ENCODE peak calls at places on chromosomes 7 and 10, in seven cellular contexts. I is mesothelial cell of epicardium, H is AG04450, Z is neural progenitor cell, E is omental fat pad, Q is keratinocyte, A is psoas muscle. T is an unnamed sample.

GRCh38 chr10:61313460-61313859 is 139.7 kb downstream of the TMEM26 start:
- DNase-seq in Q (no peak), E (no peak), A (no peak), Z (no peak), I (no peak), H (no peak), T (no peak)

GRCh38 chr10:125005312-125006187 is 63.6 kb downstream of the ZRANB1 start:
- DNase-seq in Z (no peak), A (no peak), Q (no peak), I (no peak), E (no peak), H (no peak), T (no peak)

GRCh38 chr10:26478061-26478460 is 39.9 kb downstream of the APBB1IP start:
- DNase-seq in Q (no peak), Z (no peak), I (no peak), A (no peak), H (no peak), E (no peak), T (peak; percentile 30)

GRCh38 chr10:13915710-13916109 is 328.9 kb downstream of the PRPF18 start:
- DNase-seq in E (no peak), A (no peak), H (no peak), I (no peak), Z (peak; percentile 51), Q (no peak), T (no peak)

GRCh38 chr10:65861249-65861648 is 1064.6 kb upstream of the LRRTM3 start:
- DNase-seq in Z (no peak), Q (peak; percentile 4), A (no peak), I (no peak), E (no peak), H (no peak), T (no peak)

GRCh38 chr7:157831901-157832810 is 495.4 kb downstream of the DNAJB6 start:
- DNase-seq in H (no peak), Q (no peak), E (no peak), Z (no peak), I (no peak), A (no peak), T (no peak)

GRCh38 chr10:95559466-95559865 is 1.7 kb downstream of the SORBS1 start:
- DNase-seq in E (no peak), I (no peak), Q (no peak), Z (peak; percentile 78), A (peak; percentile 61), H (no peak), T (no peak)

GRCh38 chr10:75956624-75957023 is 525.2 kb downstream of the LRMDA start:
- DNase-seq in Q (no peak), E (no peak), A (no peak), H (no peak), I (no peak), Z (no peak), T (no peak)

GRCh38 chr7:139118234-139118802 is 8.8 kb upstream of the ZC3HAV1 start:
- DNase-seq in I (no peak), Q (peak; percentile 61), Z (no peak), E (no peak), A (no peak), H (no peak), T (peak; percentile 63)

GRCh38 chr7:139328375-139328774 is 12.8 kb upstream of the FMC1 start:
- DNase-seq in A (no peak), Q (peak; percentile 17), I (no peak), E (no peak), Z (no peak), H (peak; percentile 67), T (no peak)

GRCh38 chr7:75881436-75882095 is 2.7 kb downstream of the RHBDD2 start:
- DNase-seq in Q (no peak), Z (peak; percentile 78), A (no peak), H (no peak), I (no peak), E (no peak), T (no peak)

GRCh38 chr10:110802551-110803238 is 69.0 kb upstream of the PDCD4 start:
- DNase-seq in Z (no peak), E (no peak), A (peak; percentile 66), H (peak; percentile 71), Q (no peak), I (no peak), T (peak; percentile 78)

GRCh38 chr7:92325850-92326249 is 80.1 kb downstream of the ANKIB1 start:
- DNase-seq in Q (no peak), I (no peak), Z (no peak), A (no peak), H (no peak), E (no peak), T (no peak)

GRCh38 chr10:132065491-132066105 is at the start of gene JAKMIP3:
- DNase-seq in I (peak; percentile 66), A (peak; percentile 65), Q (peak; percentile 9), H (peak; percentile 91), E (no peak), Z (peak; percentile 53), T (no peak)

GRCh38 chr10:70324341-70324861 is 40.6 kb upstream of the NPFFR1 start:
- DNase-seq in Z (peak; percentile 40), H (no peak), I (no peak), E (no peak), Q (no peak), A (peak; percentile 71), T (peak; percentile 61)

GRCh38 chr7:13879994-13880686 is 109.3 kb downstream of the ETV1 start:
- DNase-seq in H (no peak), I (no peak), E (no peak), A (no peak), Q (peak; percentile 49), Z (no peak), T (no peak)

GRCh38 chr7:23467731-23468720 is 2.3 kb downstream of the IGF2BP3 start:
- DNase-seq in Q (no peak), H (no peak), A (no peak), E (no peak), I (peak; percentile 50), Z (peak; percentile 78), T (peak; percentile 61)

GRCh38 chr10:117131390-117132327 is 6.4 kb downstream of the VAX1 start:
- DNase-seq in I (no peak), H (no peak), E (no peak), Q (no peak), Z (peak; percentile 65), A (no peak), T (peak; percentile 48)

GRCh38 chr7:105502173-105502572 is 19.9 kb downstream of the PUS7 start:
- DNase-seq in H (no peak), E (no peak), A (no peak), Q (no peak), I (no peak), Z (no peak), T (no peak)

GRCh38 chr7:158246960-158247673 is 340.5 kb downstream of the PTPRN2 start:
- DNase-seq in Q (no peak), H (no peak), I (no peak), E (no peak), Z (no peak), A (peak; percentile 40), T (no peak)

GRCh38 chr7:92768501-92769360 is 67.6 kb downstream of the CDK6 start:
- DNase-seq in I (no peak), A (no peak), E (no peak), H (no peak), Z (no peak), Q (no peak), T (peak; percentile 65)

GRCh38 chr10:18178862-18179483 is 38.7 kb downstream of the CACNB2 start:
- DNase-seq in A (no peak), Q (no peak), H (no peak), Z (no peak), I (no peak), E (no peak), T (no peak)

GRCh38 chr7:86949052-86949778 is 110.2 kb downstream of the ELAPOR2 start:
- DNase-seq in E (no peak), A (no peak), H (no peak), Q (no peak), I (no peak), Z (peak; percentile 27), T (no peak)

GRCh38 chr10:3476640-3477448 is 304.3 kb upstream of the PITRM1 start:
- DNase-seq in Z (no peak), H (no peak), A (no peak), Q (no peak), I (no peak), E (no peak), T (no peak)
- TF ChIP-seq CTCF in Z (no peak), H (peak; percentile 17), A (no peak), Q (no peak), I (no peak), E (no peak), T (no peak)

GRCh38 chr10:47374611-47375536 is 9.2 kb downstream of the ZNF488 start:
- DNase-seq in H (peak; percentile 13), Z (no peak), Q (no peak), A (peak; percentile 42), E (no peak), I (peak; percentile 27), T (no peak)
- TF ChIP-seq CTCF in H (peak; percentile 20), Z (no peak), Q (no peak), A (no peak), E (no peak), I (no peak), T (no peak)

GRCh38 chr7:80660939-80661338 is 22.5 kb downstream of the CD36 start:
- DNase-seq in I (no peak), A (no peak), Q (no peak), H (no peak), E (no peak), Z (no peak), T (no peak)

GRCh38 chr7:80662252-80662651 is 23.8 kb downstream of the CD36 start:
- DNase-seq in I (no peak), A (peak; percentile 41), H (no peak), Q (no peak), E (no peak), Z (no peak), T (no peak)

GRCh38 chr7:80656029-80656428 is 17.6 kb downstream of the CD36 start:
- DNase-seq in E (no peak), Q (no peak), A (no peak), Z (no peak), H (no peak), I (no peak), T (no peak)

GRCh38 chr7:80661729-80662128 is 23.3 kb downstream of the CD36 start:
- DNase-seq in A (no peak), E (no peak), H (no peak), Q (no peak), Z (peak; percentile 4), I (no peak), T (no peak)

GRCh38 chr7:80659120-80660055 is 20.9 kb downstream of the CD36 start:
- DNase-seq in E (no peak), I (no peak), Z (peak; percentile 37), Q (no peak), A (no peak), H (no peak), T (no peak)
- TF ChIP-seq CTCF in E (no peak), I (peak; percentile 86), Z (peak; percentile 78), Q (peak; percentile 52), A (peak; percentile 79), H (peak; percentile 64), T (peak; percentile 79)

DNA sequence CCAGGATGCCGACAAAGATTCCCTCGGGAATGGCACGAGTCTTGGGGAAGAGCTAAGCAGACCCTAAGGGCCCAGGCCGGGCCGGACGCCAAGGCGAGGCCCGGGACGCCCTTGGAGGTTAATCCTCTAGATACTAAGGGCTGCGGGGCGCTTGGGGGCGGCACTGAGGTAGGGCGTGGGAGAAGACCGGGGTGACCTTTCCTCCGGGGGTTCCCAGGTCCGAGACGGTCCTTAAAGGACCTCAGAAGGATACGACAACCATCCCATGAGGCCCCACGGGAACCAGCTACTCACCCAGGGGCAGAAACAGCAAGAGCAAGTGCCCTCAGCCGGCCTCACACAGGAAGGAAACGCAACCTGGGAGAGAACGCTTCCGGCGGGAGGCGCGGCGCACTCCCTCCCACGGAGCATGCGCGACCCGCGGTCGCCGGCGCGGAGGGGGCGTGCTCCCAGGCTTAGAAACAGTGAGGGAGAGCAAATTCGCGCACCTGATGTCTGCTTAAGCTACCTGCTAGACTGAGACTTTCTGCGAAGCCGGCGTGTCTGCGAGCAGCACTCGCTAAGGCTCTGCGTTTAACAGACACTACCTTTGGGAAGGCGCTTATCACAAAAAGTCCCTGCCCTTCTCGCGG is at the start of gene ATAD1:
- DNase-seq in A (peak; percentile 91), E (peak; percentile 45), Z (peak; percentile 89), H (peak; percentile 44), I (peak; percentile 88), Q (peak; percentile 60), T (peak; percentile 91)
- TF ChIP-seq CTCF in A (no peak), E (no peak), Z (peak; percentile 40), H (peak; percentile 34), I (no peak), Q (peak; percentile 9), T (no peak)

T was measured in activated CD8-positive, alpha-beta T cell treated with anti-CD3 and anti-CD28 coated beads for 36 hours.